ENCODE peak calls at places on chromosomes 6 and 20, in six cellular contexts. W is IMR-90, I is neuronal stem cell, D is H1, M is H9, O is trophoblast cell. J is an unnamed sample.

GRCh38 chr6:85977661-85978060 is 335.0 kb upstream of the SYNCRIP start:
- DNase-seq in M (no peak), O (no peak), W (no peak), D (no peak), I (no peak), J (no peak)

GRCh38 chr6:11317885-11318771 is 85.7 kb upstream of the NEDD9 start:
- DNase-seq in I (no peak), M (no peak), O (peak; percentile 98), W (peak; percentile 98), D (no peak), J (peak; percentile 98)

GRCh38 chr6:132530293-132530974 is 7.6 kb upstream of the TAAR9 start:
- DNase-seq in O (peak; percentile 79), D (peak; percentile 77), W (peak; percentile 69), I (peak; percentile 67), M (peak; percentile 46), J (peak; percentile 68)

GRCh38 chr6:52317841-52318581 is 33.5 kb upstream of the MCM3 start:
- DNase-seq in W (peak; percentile 61), M (no peak), O (peak; percentile 62), D (no peak), I (no peak), J (peak; percentile 71)

GRCh38 chr6:49551126-49551865 is 828 bp downstream of the C6orf141 start:
- DNase-seq in O (peak; percentile 31), I (peak; percentile 67), M (peak; percentile 54), W (no peak), D (peak; percentile 73), J (peak; percentile 43)

GRCh38 chr6:73513496-73513854 is 7.4 kb downstream of the EEF1A1 start:
- DNase-seq in W (peak; percentile 51), M (no peak), D (no peak), O (peak; percentile 38), I (no peak), J (peak; percentile 48)

GRCh38 chr20:63735859-63736718 is at the start of gene LIME1:
- DNase-seq in I (no peak), O (no peak), M (peak; percentile 33), D (peak; percentile 45), W (no peak), J (no peak)

GRCh38 chr6:8139451-8139850 is 37.1 kb upstream of the EEF1E1 start:
- DNase-seq in W (no peak), I (no peak), M (no peak), O (no peak), D (no peak), J (no peak)

GRCh38 chr20:32482251-32483220 is 102.6 kb downstream of the NOL4L start:
- DNase-seq in W (no peak), I (peak; percentile 61), M (peak; percentile 68), O (peak; percentile 34), D (peak; percentile 82), J (peak; percentile 53)

GRCh38 chr6:85824329-85824728 is 181.6 kb upstream of the SYNCRIP start:
- DNase-seq in W (no peak), I (no peak), O (no peak), D (no peak), M (no peak), J (no peak)

GRCh38 chr6:134080171-134080795 is 27.9 kb upstream of the SLC2A12 start:
- DNase-seq in M (no peak), O (peak; percentile 20), W (no peak), D (no peak), I (no peak), J (no peak)

GRCh38 chr6:44143731-44144130 is 14.9 kb upstream of the CAPN11 start:
- DNase-seq in O (no peak), M (no peak), W (no peak), D (no peak), I (no peak), J (no peak)

GRCh38 chr6:11482616-11483015 is 54.9 kb upstream of the TMEM170B start:
- DNase-seq in M (no peak), D (no peak), W (no peak), I (no peak), O (no peak), J (peak; percentile 39)

DNA sequence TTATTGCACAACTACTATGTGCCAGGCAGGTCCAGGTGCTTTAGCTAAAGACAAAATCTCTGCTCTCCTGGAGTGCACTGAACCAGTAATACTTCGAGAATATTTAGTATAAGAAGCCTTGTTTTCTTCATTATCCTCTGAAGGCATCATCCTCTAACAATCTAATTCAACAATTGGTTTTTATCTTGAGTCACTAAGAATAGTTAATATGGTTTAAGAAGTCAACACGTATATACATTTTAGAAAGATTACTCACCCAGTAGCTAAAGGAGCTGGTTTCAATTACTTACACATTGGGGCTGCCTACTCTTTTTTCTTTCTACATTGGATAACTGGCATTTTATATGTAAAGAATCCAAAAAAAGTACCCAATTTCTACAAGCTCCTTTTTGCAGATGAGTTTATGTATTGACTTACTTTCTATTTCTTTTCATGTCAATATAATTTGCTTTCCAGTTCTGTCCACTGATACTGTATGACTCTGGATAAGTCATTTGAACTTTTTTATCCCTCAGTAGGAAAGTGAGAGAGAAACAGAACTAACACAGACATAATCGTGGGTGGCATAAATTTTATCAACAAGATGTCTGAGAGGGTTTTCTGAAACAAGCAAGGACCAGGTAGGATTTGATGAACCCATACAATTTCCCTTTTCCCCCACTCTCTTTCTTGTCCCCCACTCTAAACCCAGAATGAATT is 312.5 kb downstream of the CLIC5 start:
- DNase-seq in O (no peak), M (no peak), D (no peak), W (peak; percentile 81), I (no peak), J (peak; percentile 35)
- H3K4me2 ChIP-seq in O (no peak overlapping the region), M (no peak overlapping the region), D (no peak overlapping the region), W (peak overlapping the region; percentile 80), I (no peak overlapping the region), J (no peak overlapping the region)

GRCh38 chr20:58878399-58878798 is 25.9 kb downstream of the GNAS start:
- DNase-seq in I (no peak), O (no peak), W (no peak), D (no peak), M (no peak), J (no peak)

GRCh38 chr20:58882704-58883089 is 30.2 kb downstream of the GNAS start:
- DNase-seq in D (no peak), M (no peak), I (no peak), O (no peak), W (no peak), J (no peak)

GRCh38 chr20:58883243-58883691 is 30.8 kb downstream of the GNAS start:
- DNase-seq in M (peak; percentile 44), W (no peak), I (peak; percentile 70), D (no peak), O (no peak), J (no peak)

GRCh38 chr20:58880441-58880840 is 27.9 kb downstream of the GNAS start:
- DNase-seq in D (no peak), O (no peak), I (no peak), M (no peak), W (no peak), J (no peak)

DNA sequence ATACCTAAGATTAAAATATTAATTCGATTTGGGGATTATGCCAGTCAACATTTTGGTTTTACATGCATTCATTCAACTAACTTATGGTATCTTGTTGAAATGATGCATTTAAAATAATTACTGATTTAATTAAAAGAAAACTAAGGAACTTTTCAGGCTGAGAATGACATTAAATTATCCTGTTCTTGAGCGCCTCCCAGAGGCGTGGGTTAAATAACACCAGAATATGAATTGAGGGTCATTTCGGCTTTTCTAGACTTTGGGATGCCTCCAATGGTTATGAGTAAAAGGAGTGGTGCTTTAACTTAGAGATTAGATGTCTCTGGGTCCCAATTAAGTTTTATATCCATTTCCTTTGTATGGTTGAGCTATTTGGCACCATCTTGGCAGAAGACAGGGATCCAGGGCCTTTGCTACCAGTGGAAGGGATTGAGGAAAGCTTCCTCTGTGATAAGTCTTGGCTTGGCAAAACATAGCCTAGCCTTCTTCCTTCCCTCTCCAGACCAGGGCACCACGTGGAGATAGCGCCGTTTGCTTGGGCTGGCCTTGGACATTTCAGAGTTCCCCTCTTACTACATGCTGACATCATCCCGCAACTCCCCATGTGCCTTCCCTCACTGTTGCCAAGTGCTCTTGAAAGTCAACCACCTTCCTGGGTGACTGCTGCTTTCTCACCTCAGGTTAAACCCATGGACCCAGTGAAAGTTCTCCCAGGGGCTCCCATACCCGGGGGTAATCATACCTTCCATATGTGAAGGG is 28.7 kb downstream of the GNAS start:
- DNase-seq in D (no peak), I (no peak), M (no peak), W (no peak), O (no peak), J (no peak)
- H3K14ac ChIP-seq in D (no peak overlapping the region), I (no peak overlapping the region), M (no peak overlapping the region), W (no peak overlapping the region), O (no peak overlapping the region), J (no peak overlapping the region)

GRCh38 chr20:56580226-56580625 is 47.2 kb downstream of the FAM209B start:
- DNase-seq in W (no peak), O (no peak), I (no peak), D (no peak), M (no peak), J (no peak)
- H3K4ac ChIP-seq in W (no peak overlapping the region), O (peak overlapping the region; percentile 33), I (no peak overlapping the region), D (no peak overlapping the region), M (no peak overlapping the region), J (no peak overlapping the region)

GRCh38 chr6:41563060-41563776 is 17.0 kb downstream of the FOXP4 start:
- DNase-seq in D (no peak), M (no peak), O (no peak), W (no peak), I (no peak), J (no peak)
- H3K4me2 ChIP-seq in D (peak overlapping the region; percentile 80), M (peak overlapping the region; percentile 27), O (no peak overlapping the region), W (no peak overlapping the region), I (no peak overlapping the region), J (no peak overlapping the region)

DNA sequence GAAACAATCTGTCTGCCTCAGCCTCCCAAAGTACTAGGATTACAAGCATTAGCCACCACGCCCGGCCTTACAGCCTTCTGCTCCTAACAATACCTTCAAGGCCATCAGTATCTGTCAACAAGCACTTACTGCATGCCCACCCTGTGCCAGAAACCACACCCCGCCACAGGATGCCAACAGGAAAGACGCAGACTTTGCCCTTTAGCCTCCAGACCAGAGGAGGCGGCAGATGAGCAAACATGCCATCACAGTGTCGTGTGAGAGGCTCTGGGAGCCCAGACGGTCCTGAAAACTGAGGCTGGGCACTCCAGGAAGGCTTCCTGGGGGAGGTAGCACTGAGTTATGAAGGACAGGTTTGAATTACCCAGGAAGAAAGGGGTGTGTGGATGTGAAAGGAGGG is 34.7 kb upstream of the TGM3 start:
- DNase-seq in M (no peak), D (no peak), W (no peak), O (no peak), I (no peak), J (no peak)
- H3K14ac ChIP-seq in M (no peak overlapping the region), D (no peak overlapping the region), W (no peak overlapping the region), O (no peak overlapping the region), I (no peak overlapping the region), J (no peak overlapping the region)

DNA sequence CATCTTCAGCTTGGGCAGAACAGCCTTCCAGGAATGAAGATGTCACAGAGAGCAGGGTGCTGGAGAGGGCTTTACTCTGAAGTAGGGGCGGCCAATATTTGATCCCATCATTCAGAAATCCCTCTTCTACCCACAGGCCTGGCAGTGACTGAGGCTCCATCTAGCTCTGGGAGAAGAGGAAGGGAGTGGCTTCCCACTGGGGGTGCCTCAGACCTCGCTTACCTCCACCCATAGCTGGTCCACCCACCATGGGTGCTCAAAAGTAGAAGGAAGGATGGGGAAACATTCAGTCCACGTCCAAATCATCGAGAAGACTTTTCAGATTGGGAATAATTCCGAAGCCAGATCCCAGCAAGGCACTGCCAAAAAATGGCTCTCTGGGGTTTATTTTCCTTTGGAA is 11.8 kb upstream of the THBD start:
- DNase-seq in M (no peak), W (no peak), D (no peak), I (no peak), O (no peak), J (no peak)
- H3K4ac ChIP-seq in M (no peak overlapping the region), W (no peak overlapping the region), D (no peak overlapping the region), I (no peak overlapping the region), O (no peak overlapping the region), J (peak overlapping the region; percentile 1)

J was measured in mesenchymal stem cell.